ENCODE peak calls at places on chromosomes 7 and 10, in five cellular contexts. F is A549, L is GM12878, A is H1, Q is HepG2. W is an unnamed sample. For H3K4me1, the result is how much of the 10 kb centered on the place peaks cover.

GRCh38 chr7:51080622-51081269 is 235.9 kb downstream of the COBL start:
- DNase-seq in Q (no peak), F (no peak), A (peak), L (no peak), W (no peak)

GRCh38 chr10:3924344-3924743 is 139.3 kb upstream of the KLF6 start:
- DNase-seq in F (no peak), L (no peak), Q (no peak), A (no peak), W (no peak)

GRCh38 chr7:690478-691360 is 35.8 kb upstream of the DNAAF5 start:
- DNase-seq in A (no peak), F (no peak), Q (no peak), L (no peak), W (no peak)

GRCh38 chr10:114023198-114023597 is 20.5 kb upstream of the ADRB1 start:
- DNase-seq in Q (no peak), L (no peak), F (no peak), A (no peak), W (no peak)

GRCh38 chr10:113854757-113855626 is 531 bp downstream of the NHLRC2 start:
- DNase-seq in F (peak), A (no peak), L (no peak), Q (peak), W (peak)

GRCh38 chr10:61733358-61733940 is 70.7 kb downstream of the CABCOCO1 start:
- DNase-seq in L (no peak), A (no peak), Q (peak), F (no peak), W (peak)

GRCh38 chr10:11178606-11179221 is 161.0 kb downstream of the CELF2 start:
- DNase-seq in Q (no peak), F (no peak), L (peak), A (no peak), W (peak)

GRCh38 chr7:5630670-5631069 is 150.8 kb downstream of the RNF216 start:
- DNase-seq in F (no peak), A (no peak), L (no peak), Q (no peak), W (no peak)

GRCh38 chr7:776381-776780 is 49.3 kb upstream of the PRKAR1B start:
- DNase-seq in F (no peak), L (no peak), Q (no peak), A (no peak), W (no peak)

GRCh38 chr10:113111900-113112853 is 162.1 kb downstream of the TCF7L2 start:
- DNase-seq in A (no peak), F (no peak), Q (peak), L (no peak), W (no peak)

GRCh38 chr10:133355991-133356390 is 1.8 kb downstream of the FUOM start:
- DNase-seq in F (no peak), L (no peak), Q (no peak), A (no peak), W (no peak)

GRCh38 chr7:103871473-103871872 is 118.0 kb downstream of the RELN start:
- DNase-seq in L (no peak), Q (no peak), A (no peak), F (no peak), W (no peak)

GRCh38 chr10:45001382-45002148 is 842 bp downstream of the ZNF22 start:
- DNase-seq in A (no peak), F (peak), L (peak), Q (no peak), W (peak)

GRCh38 chr7:157046681-157047080 is 36.2 kb upstream of the MNX1 start:
- DNase-seq in A (no peak), Q (no peak), L (no peak), F (no peak), W (no peak)

GRCh38 chr7:100887186-100887954 is 2.1 kb downstream of the UFSP1 start:
- DNase-seq in F (no peak), A (no peak), L (peak), Q (no peak), W (peak)

GRCh38 chr7:131096267-131096927 is 231.3 kb upstream of the MKLN1 start:
- DNase-seq in F (no peak), Q (peak), L (no peak), A (no peak), W (no peak)

GRCh38 chr7:44162179-44162578 is 21.0 kb upstream of the MYL7 start:
- DNase-seq in Q (no peak), A (no peak), L (no peak), F (no peak), W (no peak)

GRCh38 chr7:131056007-131056406 is 271.7 kb upstream of the MKLN1 start:
- DNase-seq in A (no peak), Q (no peak), L (no peak), F (no peak), W (no peak)

GRCh38 chr7:16028103-16028502 is 341.6 kb upstream of the MEOX2 start:
- DNase-seq in F (no peak), L (no peak), Q (no peak), A (no peak), W (no peak)

GRCh38 chr7:80253237-80253636 is 118.6 kb downstream of the GNAI1 start:
- DNase-seq in Q (no peak), F (no peak), L (no peak), A (no peak), W (no peak)

GRCh38 chr7:24129597-24129996 is 154.4 kb upstream of the NPY start:
- DNase-seq in F (no peak), Q (no peak), L (no peak), A (no peak), W (no peak)

GRCh38 chr7:73851410-73852338 is 9.3 kb upstream of the TMEM270 start:
- DNase-seq in A (no peak), F (peak), Q (peak), L (peak), W (peak)

GRCh38 chr7:155938129-155938528 is 125.9 kb upstream of the SHH start:
- DNase-seq in F (no peak), Q (no peak), A (no peak), L (no peak), W (no peak)

GRCh38 chr10:101101488-101101887 is 29.6 kb upstream of the TLX1 start:
- DNase-seq in A (no peak), Q (no peak), F (no peak), L (no peak), W (no peak)

GRCh38 chr10:132141526-132142395 is 45.0 kb upstream of the DPYSL4 start:
- DNase-seq in L (no peak), Q (no peak), F (no peak), A (no peak), W (no peak)

GRCh38 chr7:154178890-154179289 is 126.7 kb downstream of the DPP6 start:
- DNase-seq in L (no peak), A (no peak), F (no peak), Q (no peak), W (no peak)

GRCh38 chr10:93456480-93456879 is 25.7 kb downstream of the MYOF start:
- DNase-seq in Q (no peak), A (no peak), L (no peak), F (no peak), W (no peak)

GRCh38 chr7:52355059-52355458 is 680.4 kb upstream of the POM121L12 start:
- DNase-seq in Q (no peak), A (no peak), L (no peak), F (no peak), W (no peak)

GRCh38 chr7:47938574-47939165 is 9.6 kb downstream of the PKD1L1 start:
- DNase-seq in F (no peak), L (no peak), Q (no peak), A (no peak), W (no peak)

GRCh38 chr7:21941570-21942224 is 4.0 kb downstream of the CDCA7L start:
- DNase-seq in Q (no peak), L (peak), A (no peak), F (no peak), W (no peak)

GRCh38 chr10:113041324-113041723 is 91.3 kb downstream of the TCF7L2 start:
- DNase-seq in F (no peak), Q (no peak), L (no peak), A (no peak), W (no peak)

GRCh38 chr7:139817249-139817648 is 11.8 kb upstream of the TBXAS1 start:
- DNase-seq in L (no peak), Q (no peak), F (no peak), A (no peak), W (no peak)

GRCh38 chr10:113056030-113056429 is 106.0 kb downstream of the TCF7L2 start:
- DNase-seq in L (no peak), Q (no peak), F (no peak), A (no peak), W (no peak)

GRCh38 chr10:90650858-90651257 is 207.0 kb downstream of the HTR7 start:
- DNase-seq in F (no peak), L (no peak), Q (no peak), A (no peak), W (no peak)

GRCh38 chr10:76329891-76330575 is 898.6 kb downstream of the LRMDA start:
- DNase-seq in L (no peak), F (peak), Q (no peak), A (no peak), W (no peak)

DNA sequence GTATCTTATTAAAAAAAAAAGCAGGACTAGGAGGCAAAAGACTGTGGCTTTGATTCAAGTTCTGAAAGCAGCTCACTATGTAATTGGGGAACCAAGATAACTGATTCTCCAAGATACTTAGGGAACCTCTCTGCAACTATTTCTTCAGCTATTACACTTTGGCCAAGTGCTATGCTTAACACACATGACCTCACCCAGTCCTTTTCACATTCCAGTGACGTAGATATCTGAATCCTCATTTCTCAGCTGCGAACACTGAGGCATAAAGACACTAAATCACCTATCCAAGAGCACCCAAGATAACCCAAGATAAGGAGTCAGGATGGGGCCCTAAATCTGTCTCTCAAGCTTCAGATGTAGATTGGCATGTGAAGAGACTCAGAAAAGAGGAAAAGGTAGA is 133.6 kb downstream of the GLI3 start:
- DNase-seq in F (no peak), Q (no peak), L (no peak), A (no peak), W (no peak)
- H3K4me1 ChIP-seq in F (under half), Q (under half), L (under half), A (under half), W (under half)

GRCh38 chr10:21719502-21719901 is 185.5 kb downstream of the MLLT10 start:
- DNase-seq in A (no peak), L (no peak), Q (no peak), F (no peak), W (no peak)

GRCh38 chr10:21724020-21724589 is 190.1 kb downstream of the MLLT10 start:
- DNase-seq in L (no peak), A (no peak), F (no peak), Q (no peak), W (peak)

GRCh38 chr10:21722209-21722608 is 188.2 kb downstream of the MLLT10 start:
- DNase-seq in A (no peak), Q (no peak), F (no peak), L (no peak), W (no peak)

GRCh38 chr10:21721000-21721670 is 187.1 kb downstream of the MLLT10 start:
- DNase-seq in Q (no peak), F (no peak), L (no peak), A (no peak), W (no peak)

DNA sequence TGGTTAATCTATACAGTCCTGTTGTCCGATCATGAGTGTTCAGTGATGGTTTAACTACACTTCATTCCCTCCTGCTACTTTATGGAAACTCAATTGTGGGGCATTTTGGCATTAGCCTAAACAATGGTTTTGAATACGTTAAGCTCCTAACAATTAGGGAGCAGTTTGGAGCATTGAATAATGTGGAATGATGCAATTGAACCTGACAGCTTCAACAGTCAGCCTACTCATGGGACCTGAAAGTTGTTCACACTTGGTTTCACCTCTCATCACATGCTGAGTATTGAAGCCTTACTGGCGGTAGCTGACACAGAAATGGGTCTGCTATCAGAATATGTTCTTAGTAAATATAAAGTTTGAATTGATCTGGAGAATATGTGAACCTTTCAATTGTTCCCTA is 186.1 kb downstream of the MLLT10 start:
- DNase-seq in F (no peak), L (no peak), Q (no peak), A (no peak), W (no peak)
- TF ChIP-seq HDAC2 in F (no peak), L (no peak), Q (no peak), A (no peak), W (no peak)

GRCh38 chr10:48691812-48692528 is 7.3 kb downstream of the WDFY4 start:
- DNase-seq in F (no peak), L (no peak), Q (no peak), A (no peak), W (no peak)

GRCh38 chr10:48694371-48695030 is 9.8 kb downstream of the WDFY4 start:
- DNase-seq in F (no peak), Q (no peak), L (no peak), A (no peak), W (no peak)

GRCh38 chr10:48690791-48691660 is 6.4 kb downstream of the WDFY4 start:
- DNase-seq in Q (no peak), L (no peak), F (no peak), A (no peak), W (no peak)

GRCh38 chr10:48692748-48693147 is 8.1 kb downstream of the WDFY4 start:
- DNase-seq in F (no peak), Q (no peak), A (no peak), L (no peak), W (no peak)

GRCh38 chr10:48693206-48693605 is 8.5 kb downstream of the WDFY4 start:
- DNase-seq in A (no peak), F (no peak), L (no peak), Q (no peak), W (no peak)
- H3K4me1 ChIP-seq in A (under half), F (under half), L (under half), Q (under half), W (under half)

DNA sequence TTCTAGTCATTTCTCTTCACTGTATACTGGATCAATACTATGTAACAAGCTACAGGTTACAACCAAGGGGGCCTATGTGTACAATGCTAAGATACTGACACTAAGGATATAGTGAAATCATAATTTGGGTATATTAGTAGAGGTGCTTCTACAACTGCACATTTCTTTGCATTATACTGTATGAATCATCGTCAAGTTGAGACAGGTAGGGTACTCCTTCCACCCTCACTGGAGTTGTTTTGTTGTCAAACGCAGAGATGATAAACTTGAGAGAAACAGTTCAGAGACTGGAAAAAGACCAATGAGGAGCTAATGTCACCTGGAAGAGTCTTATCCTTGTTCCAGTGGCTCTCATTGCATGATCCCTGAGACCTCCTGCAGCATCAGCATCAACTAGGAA is 208.2 kb upstream of the PRPS1L1 start:
- DNase-seq in F (no peak), Q (no peak), L (no peak), A (no peak), W (no peak)
- TF ChIP-seq HDAC2 in F (no peak), Q (no peak), L (no peak), A (no peak), W (no peak)

GRCh38 chr7:121391686-121392085 is 4.4 kb downstream of the FAM3C start:
- DNase-seq in F (no peak), Q (no peak), A (no peak), L (no peak), W (no peak)
- H3K4me1 ChIP-seq in F (under half), Q (under half), A (under half), L (under half), W (under half)

DNA sequence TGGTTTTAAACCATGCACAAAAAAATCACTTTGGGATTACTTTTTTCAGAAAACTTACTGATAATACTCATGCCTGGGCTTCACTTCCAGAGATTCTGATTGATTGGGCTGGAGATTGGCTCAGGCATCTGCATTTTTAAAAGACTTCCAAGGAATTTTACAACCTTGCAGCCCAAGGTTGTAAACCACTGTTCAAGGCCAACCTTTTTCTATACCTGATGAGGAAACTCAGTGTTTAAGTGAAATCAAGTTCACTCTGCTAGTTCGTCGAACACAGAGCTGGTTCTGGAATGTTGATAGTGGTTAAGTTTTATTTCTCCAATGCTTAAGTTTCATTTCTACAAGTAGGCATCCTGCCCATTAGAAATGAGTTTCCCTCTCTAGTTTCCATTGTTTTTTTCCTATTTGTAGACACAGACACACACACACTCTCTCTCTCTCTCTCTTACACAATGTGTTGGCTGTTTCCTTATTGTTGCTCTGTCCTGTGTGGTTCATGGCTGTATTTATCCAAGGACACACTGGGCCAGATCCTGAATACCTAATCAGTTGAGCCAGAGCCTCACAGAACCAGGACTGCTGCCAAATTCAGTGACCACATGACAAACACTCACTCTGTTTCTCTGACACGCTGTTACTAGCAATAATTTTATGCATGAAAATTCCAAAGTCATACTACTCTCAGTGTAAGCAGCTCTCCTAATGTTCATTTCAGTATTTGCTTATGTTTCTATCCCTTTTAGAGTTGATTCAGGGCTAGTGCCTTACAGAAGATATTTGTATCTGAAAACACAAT is 3.7 kb upstream of the IFIT1B start:
- DNase-seq in A (no peak), Q (peak), F (no peak), L (no peak), W (peak)
- TF ChIP-seq HDAC2 in A (no peak), Q (peak), F (no peak), L (no peak), W (no peak)

GRCh38 chr7:121001932-121002754 is 13.6 kb downstream of the CPED1 start:
- DNase-seq in A (no peak), F (no peak), Q (no peak), L (no peak), W (no peak)

GRCh38 chr7:121002755-121003114 is 14.2 kb downstream of the CPED1 start:
- DNase-seq in A (no peak), Q (no peak), F (no peak), L (no peak), W (no peak)

GRCh38 chr7:121006731-121007315 is 18.3 kb downstream of the CPED1 start:
- DNase-seq in L (no peak), F (no peak), Q (no peak), A (no peak), W (no peak)

GRCh38 chr7:121005996-121006565 is 17.6 kb downstream of the CPED1 start:
- DNase-seq in A (no peak), Q (no peak), L (no peak), F (no peak), W (no peak)

GRCh38 chr7:121003986-121004685 is 15.6 kb downstream of the CPED1 start:
- DNase-seq in L (no peak), F (no peak), Q (no peak), A (no peak), W (no peak)
- H3K4me1 ChIP-seq in L (under half), F (under half), Q (under half), A (under half), W (under half)

DNA sequence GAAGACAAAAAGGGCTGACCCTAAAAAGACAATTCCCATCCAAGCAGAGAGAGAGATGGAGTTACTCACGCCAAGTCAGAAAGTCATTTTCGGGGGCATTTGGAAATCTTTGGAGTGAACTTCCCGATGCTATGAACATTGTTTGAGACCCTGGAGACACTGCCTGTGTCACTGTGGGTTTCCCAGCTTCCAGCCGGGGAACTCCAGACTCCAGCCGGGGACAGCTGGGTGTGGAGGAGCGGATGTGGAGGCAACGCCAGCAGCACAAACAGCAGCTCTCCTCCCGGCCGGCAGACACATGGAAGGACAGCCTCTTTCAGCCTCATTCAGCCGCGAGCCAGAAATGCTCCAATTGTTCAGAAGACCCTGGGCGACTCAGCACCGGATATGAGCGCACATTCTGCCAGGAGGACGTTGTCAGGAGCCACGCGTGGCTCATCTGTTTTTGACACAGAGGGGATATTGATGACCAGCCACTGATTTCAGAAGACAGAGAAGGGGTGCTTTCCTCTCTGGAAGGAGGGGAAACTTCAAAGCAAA is 97.6 kb downstream of the PRPF18 start:
- DNase-seq in A (no peak), Q (no peak), L (no peak), F (no peak), W (no peak)
- TF ChIP-seq HDAC2 in A (no peak), Q (no peak), L (no peak), F (no peak), W (no peak)

DNA sequence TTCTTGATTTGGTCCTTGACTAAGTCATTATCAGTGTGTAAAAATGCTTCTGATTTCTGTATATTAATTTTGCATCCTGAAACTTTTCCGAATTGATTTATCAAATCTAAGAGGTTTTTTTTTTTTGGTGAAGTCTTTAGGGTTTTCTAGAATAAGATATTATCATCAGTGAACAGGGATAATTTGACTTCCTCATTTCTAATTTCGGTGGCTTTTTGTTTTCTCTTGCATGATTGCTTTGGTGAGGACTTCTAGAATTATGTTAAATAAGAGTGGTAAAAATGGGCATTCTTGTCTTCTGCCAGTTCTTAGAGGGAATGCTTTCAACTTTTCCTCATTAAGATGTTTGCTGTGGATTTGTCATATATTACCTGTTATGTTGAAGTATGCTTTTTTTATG is 170.5 kb downstream of the CCDC7 start:
- DNase-seq in A (no peak), Q (no peak), F (no peak), L (no peak), W (no peak)
- H3K4me1 ChIP-seq in A (under half), Q (under half), F (under half), L (under half), W (under half)

W was measured in K562.